ENCODE peak calls at places on chromosome 3, in six cellular contexts. One of them, this sample, is unnamed.

GRCh38 chr3:68123231-68123630 is 468.8 kb upstream of the SUCLG2 start:
- DNase-seq in endodermal cell: no peak
- DNase-seq in lung: no peak
- DNase-seq in HL-60: no peak
- DNase-seq in foreskin fibroblast: no peak
- DNase-seq in uterus: no peak
- DNase-seq in this sample: no peak

GRCh38 chr3:55555866-55556621 is 68.9 kb upstream of the WNT5A start:
- DNase-seq in endodermal cell: peak; percentile 53
- DNase-seq in lung: no peak
- DNase-seq in HL-60: no peak
- DNase-seq in foreskin fibroblast: no peak
- DNase-seq in uterus: no peak
- DNase-seq in this sample: no peak

GRCh38 chr3:187130346-187131066 is 8.8 kb downstream of the RPL39L start:
- DNase-seq in endodermal cell: no peak
- DNase-seq in lung: no peak
- DNase-seq in HL-60: no peak
- DNase-seq in foreskin fibroblast: peak; percentile 23
- DNase-seq in uterus: no peak
- DNase-seq in this sample: peak; percentile 29

GRCh38 chr3:64108281-64108680 is 85.0 kb upstream of the PSMD6 start:
- DNase-seq in endodermal cell: no peak
- DNase-seq in lung: no peak
- DNase-seq in HL-60: no peak
- DNase-seq in foreskin fibroblast: no peak
- DNase-seq in uterus: no peak
- DNase-seq in this sample: no peak

GRCh38 chr3:55515550-55516246 is 28.6 kb upstream of the WNT5A start:
- DNase-seq in endodermal cell: no peak
- DNase-seq in lung: no peak
- DNase-seq in HL-60: no peak
- DNase-seq in foreskin fibroblast: no peak
- DNase-seq in uterus: no peak
- DNase-seq in this sample: no peak

GRCh38 chr3:149258298-149258697 is 36.7 kb upstream of the CP start:
- DNase-seq in endodermal cell: no peak
- DNase-seq in lung: no peak
- DNase-seq in HL-60: no peak
- DNase-seq in foreskin fibroblast: no peak
- DNase-seq in uterus: no peak
- DNase-seq in this sample: no peak

GRCh38 chr3:131081224-131081623 is 54.5 kb downstream of the NEK11 start:
- DNase-seq in endodermal cell: no peak
- DNase-seq in lung: no peak
- DNase-seq in HL-60: no peak
- DNase-seq in foreskin fibroblast: no peak
- DNase-seq in uterus: no peak
- DNase-seq in this sample: no peak

GRCh38 chr3:50237133-50237651 is 1.2 kb downstream of the GNAI2 start:
- DNase-seq in endodermal cell: peak; percentile 82
- DNase-seq in lung: peak; percentile 60
- DNase-seq in HL-60: peak; percentile 59
- DNase-seq in foreskin fibroblast: peak; percentile 56
- DNase-seq in uterus: no peak
- DNase-seq in this sample: no peak

GRCh38 chr3:121942116-121942786 is 48.0 kb downstream of the SLC15A2 start:
- DNase-seq in endodermal cell: no peak
- DNase-seq in lung: peak; percentile 37
- DNase-seq in HL-60: no peak
- DNase-seq in foreskin fibroblast: no peak
- DNase-seq in uterus: no peak
- DNase-seq in this sample: no peak

GRCh38 chr3:152355744-152356665 is 87.3 kb downstream of the MBNL1 start:
- DNase-seq in endodermal cell: no peak
- DNase-seq in lung: no peak
- DNase-seq in HL-60: no peak
- DNase-seq in foreskin fibroblast: no peak
- DNase-seq in uterus: no peak
- DNase-seq in this sample: no peak

GRCh38 chr3:125087768-125088391 is 32.1 kb upstream of the HEG1 start:
- DNase-seq in endodermal cell: no peak
- DNase-seq in lung: no peak
- DNase-seq in HL-60: no peak
- DNase-seq in foreskin fibroblast: peak; percentile 46
- DNase-seq in uterus: no peak
- DNase-seq in this sample: no peak

GRCh38 chr3:21158801-21159564 is 592.0 kb downstream of the ZNF385D start:
- DNase-seq in endodermal cell: no peak
- DNase-seq in lung: no peak
- DNase-seq in HL-60: no peak
- DNase-seq in foreskin fibroblast: peak; percentile 66
- DNase-seq in uterus: no peak
- DNase-seq in this sample: no peak

GRCh38 chr3:14118400-14119165 is 6.1 kb downstream of the CHCHD4 start:
- DNase-seq in endodermal cell: no peak
- DNase-seq in lung: no peak
- DNase-seq in HL-60: no peak
- DNase-seq in foreskin fibroblast: no peak
- DNase-seq in uterus: no peak
- DNase-seq in this sample: no peak

GRCh38 chr3:129336093-129336706 is 57.5 kb downstream of the HMCES start:
- DNase-seq in endodermal cell: no peak
- DNase-seq in lung: no peak
- DNase-seq in HL-60: no peak
- DNase-seq in foreskin fibroblast: no peak
- DNase-seq in uterus: no peak
- DNase-seq in this sample: no peak

GRCh38 chr3:65202395-65202794 is 514.6 kb upstream of the ADAMTS9 start:
- DNase-seq in endodermal cell: no peak
- DNase-seq in lung: no peak
- DNase-seq in HL-60: no peak
- DNase-seq in foreskin fibroblast: no peak
- DNase-seq in uterus: no peak
- DNase-seq in this sample: no peak

GRCh38 chr3:13584427-13584891 is 35.5 kb downstream of the FBLN2 start:
- DNase-seq in endodermal cell: no peak
- DNase-seq in lung: no peak
- DNase-seq in HL-60: no peak
- DNase-seq in foreskin fibroblast: no peak
- DNase-seq in uterus: no peak
- DNase-seq in this sample: no peak

GRCh38 chr3:59752925-59753324 is 703.1 kb upstream of the CFAP20DC start:
- DNase-seq in endodermal cell: no peak
- DNase-seq in lung: no peak
- DNase-seq in HL-60: no peak
- DNase-seq in foreskin fibroblast: no peak
- DNase-seq in uterus: no peak
- DNase-seq in this sample: no peak

GRCh38 chr3:11021611-11022011 is 29.1 kb downstream of the SLC6A1 start:
- DNase-seq in endodermal cell: peak; percentile 67
- DNase-seq in lung: no peak
- DNase-seq in HL-60: no peak
- DNase-seq in foreskin fibroblast: no peak
- DNase-seq in uterus: no peak
- DNase-seq in this sample: no peak

GRCh38 chr3:194561306-194561974 is 71.8 kb downstream of the TMEM44 start:
- DNase-seq in endodermal cell: no peak
- DNase-seq in lung: no peak
- DNase-seq in HL-60: no peak
- DNase-seq in foreskin fibroblast: peak; percentile 50
- DNase-seq in uterus: no peak
- DNase-seq in this sample: no peak

GRCh38 chr3:38327335-38328009 is 19.1 kb upstream of the XYLB start:
- DNase-seq in endodermal cell: no peak
- DNase-seq in lung: no peak
- DNase-seq in HL-60: no peak
- DNase-seq in foreskin fibroblast: peak; percentile 82
- DNase-seq in uterus: no peak
- DNase-seq in this sample: no peak

GRCh38 chr3:155553800-155554199 is 191.1 kb downstream of the PLCH1 start:
- DNase-seq in endodermal cell: no peak
- DNase-seq in lung: no peak
- DNase-seq in HL-60: peak; percentile 85
- DNase-seq in foreskin fibroblast: no peak
- DNase-seq in uterus: no peak
- DNase-seq in this sample: peak; percentile 5
- H3K4me3 ChIP-seq in endodermal cell: no peak overlapping the region
- H3K4me3 ChIP-seq in lung: no peak overlapping the region
- H3K4me3 ChIP-seq in HL-60: no peak overlapping the region
- H3K4me3 ChIP-seq in foreskin fibroblast: no peak overlapping the region
- H3K4me3 ChIP-seq in uterus: no peak overlapping the region
- H3K4me3 ChIP-seq in this sample: no peak overlapping the region

GRCh38 chr3:198025644-198026043 is 65.6 kb downstream of the LMLN start:
- DNase-seq in endodermal cell: no peak
- DNase-seq in lung: no peak
- DNase-seq in HL-60: no peak
- DNase-seq in foreskin fibroblast: no peak
- DNase-seq in uterus: no peak
- DNase-seq in this sample: no peak
- TF ChIP-seq CTCF in endodermal cell: no peak
- TF ChIP-seq CTCF in lung: no peak
- TF ChIP-seq CTCF in HL-60: no peak
- TF ChIP-seq CTCF in foreskin fibroblast: no peak
- TF ChIP-seq CTCF in uterus: no peak
- TF ChIP-seq CTCF in this sample: no peak

GRCh38 chr3:117218709-117219108 is 509.1 kb downstream of the TUSC7 start:
- DNase-seq in endodermal cell: no peak
- DNase-seq in lung: no peak
- DNase-seq in HL-60: no peak
- DNase-seq in foreskin fibroblast: no peak
- DNase-seq in uterus: no peak
- DNase-seq in this sample: no peak

GRCh38 chr3:117219296-117219695 is 509.7 kb downstream of the TUSC7 start:
- DNase-seq in endodermal cell: no peak
- DNase-seq in lung: no peak
- DNase-seq in HL-60: no peak
- DNase-seq in foreskin fibroblast: no peak
- DNase-seq in uterus: no peak
- DNase-seq in this sample: no peak

GRCh38 chr3:117217837-117218236 is 508.3 kb downstream of the TUSC7 start:
- DNase-seq in endodermal cell: no peak
- DNase-seq in lung: no peak
- DNase-seq in HL-60: no peak
- DNase-seq in foreskin fibroblast: no peak
- DNase-seq in uterus: no peak
- DNase-seq in this sample: no peak

GRCh38 chr3:117217355-117217754 is 507.8 kb downstream of the TUSC7 start:
- DNase-seq in endodermal cell: no peak
- DNase-seq in lung: no peak
- DNase-seq in HL-60: no peak
- DNase-seq in foreskin fibroblast: no peak
- DNase-seq in uterus: no peak
- DNase-seq in this sample: no peak
- H3K4me3 ChIP-seq in endodermal cell: no peak overlapping the region
- H3K4me3 ChIP-seq in lung: no peak overlapping the region
- H3K4me3 ChIP-seq in HL-60: no peak overlapping the region
- H3K4me3 ChIP-seq in foreskin fibroblast: no peak overlapping the region
- H3K4me3 ChIP-seq in uterus: no peak overlapping the region
- H3K4me3 ChIP-seq in this sample: no peak overlapping the region

GRCh38 chr3:159029306-159030026 is 227.6 kb downstream of the MFSD1 start:
- DNase-seq in endodermal cell: no peak
- DNase-seq in lung: no peak
- DNase-seq in HL-60: no peak
- DNase-seq in foreskin fibroblast: no peak
- DNase-seq in uterus: no peak
- DNase-seq in this sample: no peak

GRCh38 chr3:159031280-159031679 is 229.4 kb downstream of the MFSD1 start:
- DNase-seq in endodermal cell: no peak
- DNase-seq in lung: no peak
- DNase-seq in HL-60: no peak
- DNase-seq in foreskin fibroblast: no peak
- DNase-seq in uterus: no peak
- DNase-seq in this sample: no peak

GRCh38 chr3:159026510-159026909 is 224.7 kb downstream of the MFSD1 start:
- DNase-seq in endodermal cell: no peak
- DNase-seq in lung: no peak
- DNase-seq in HL-60: no peak
- DNase-seq in foreskin fibroblast: no peak
- DNase-seq in uterus: no peak
- DNase-seq in this sample: no peak

GRCh38 chr3:159028706-159029105 is 226.9 kb downstream of the MFSD1 start:
- DNase-seq in endodermal cell: no peak
- DNase-seq in lung: no peak
- DNase-seq in HL-60: no peak
- DNase-seq in foreskin fibroblast: no peak
- DNase-seq in uterus: no peak
- DNase-seq in this sample: no peak

DNA sequence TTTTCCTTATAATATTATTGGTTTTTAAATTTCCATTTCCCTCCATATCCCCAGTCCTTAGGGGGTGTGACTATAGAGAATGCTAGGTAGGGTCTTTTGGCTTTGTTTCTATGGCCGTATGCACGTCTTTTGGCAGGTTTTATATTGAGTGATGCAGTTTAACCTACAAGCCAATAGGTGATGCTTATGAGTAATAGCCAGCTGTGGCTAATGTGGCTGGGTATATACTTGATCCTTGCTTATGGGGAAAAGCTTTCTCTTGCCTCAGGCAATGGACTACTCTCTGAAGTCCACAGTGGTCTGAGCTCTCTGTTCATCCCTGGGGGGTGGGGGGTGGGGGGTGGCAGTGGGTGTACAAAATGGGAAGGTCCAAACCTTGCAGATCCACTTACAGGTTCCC is 223.9 kb downstream of the MFSD1 start:
- DNase-seq in endodermal cell: no peak
- DNase-seq in lung: no peak
- DNase-seq in HL-60: no peak
- DNase-seq in foreskin fibroblast: no peak
- DNase-seq in uterus: no peak
- DNase-seq in this sample: no peak
- TF ChIP-seq CTCF in endodermal cell: peak; percentile 16
- TF ChIP-seq CTCF in lung: no peak
- TF ChIP-seq CTCF in HL-60: no peak
- TF ChIP-seq CTCF in foreskin fibroblast: no peak
- TF ChIP-seq CTCF in uterus: no peak
- TF ChIP-seq CTCF in this sample: no peak

DNA sequence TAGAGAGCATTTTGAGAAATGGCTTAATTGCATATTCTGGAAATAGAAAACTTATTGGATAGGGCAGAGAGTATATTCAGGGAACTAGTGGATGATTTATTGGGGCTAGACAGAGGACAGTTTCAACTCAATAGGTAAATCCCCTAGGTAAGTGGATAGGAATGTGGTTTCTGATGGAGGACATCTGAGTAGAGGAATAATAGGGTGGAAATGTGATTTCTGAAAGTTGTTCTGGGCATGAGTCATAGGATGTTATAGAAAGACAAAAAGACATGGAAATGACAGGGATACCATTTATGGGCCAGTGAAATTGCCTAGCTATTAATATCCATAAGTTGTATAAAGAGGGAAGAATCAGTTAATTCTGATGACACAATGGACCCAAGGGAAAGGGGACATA is 563.3 kb upstream of the GOLIM4 start:
- DNase-seq in endodermal cell: no peak
- DNase-seq in lung: no peak
- DNase-seq in HL-60: no peak
- DNase-seq in foreskin fibroblast: no peak
- DNase-seq in uterus: no peak
- DNase-seq in this sample: no peak
- H3K4me3 ChIP-seq in endodermal cell: no peak overlapping the region
- H3K4me3 ChIP-seq in lung: no peak overlapping the region
- H3K4me3 ChIP-seq in HL-60: no peak overlapping the region
- H3K4me3 ChIP-seq in foreskin fibroblast: no peak overlapping the region
- H3K4me3 ChIP-seq in uterus: no peak overlapping the region
- H3K4me3 ChIP-seq in this sample: no peak overlapping the region

This sample was measured in GM12864.